ENCODE peak calls at places on chromosomes 5 and 9, in five cellular contexts. K, C, S, T and R are unnamed samples.
A peak's percentile ranks its signal among the peaks of the same experiment; 100 is the strongest.

GRCh38 chr9:13088734-13089427 is 190.6 kb downstream of the MPDZ start:
- DNase-seq in K (peak; percentile 7), C (no peak), S (peak; percentile 35), T (peak; percentile 75), R (peak; percentile 22)

GRCh38 chr5:42491699-42492098 is 68.5 kb downstream of the GHR start:
- DNase-seq in K (no peak), C (no peak), S (no peak), T (no peak), R (no peak)

GRCh38 chr5:5278815-5279381 is 138.8 kb downstream of the ADAMTS16 start:
- DNase-seq in K (no peak), C (no peak), S (no peak), T (no peak), R (no peak)

GRCh38 chr5:2008851-2009629 is 126.3 kb upstream of the IRX4 start:
- DNase-seq in K (no peak), C (no peak), S (no peak), T (no peak), R (no peak)

GRCh38 chr5:59123595-59124561 is 541.0 kb downstream of the RAB3C start:
- DNase-seq in K (no peak), C (no peak), S (no peak), T (no peak), R (no peak)

GRCh38 chr5:50975840-50976239 is 309.4 kb downstream of the PARP8 start:
- DNase-seq in K (no peak), C (no peak), S (no peak), T (no peak), R (no peak)

GRCh38 chr9:95157491-95158151 is 159.9 kb downstream of the FANCC start:
- DNase-seq in K (peak; percentile 24), C (peak; percentile 59), S (peak; percentile 80), T (peak; percentile 96), R (peak; percentile 56)

GRCh38 chr9:121386442-121387175 is 16.6 kb upstream of the STOM start:
- DNase-seq in K (no peak), C (no peak), S (no peak), T (no peak), R (no peak)

GRCh38 chr9:16318516-16319060 is 551.9 kb downstream of the BNC2 start:
- DNase-seq in K (no peak), C (no peak), S (no peak), T (no peak), R (no peak)

GRCh38 chr9:3088166-3088702 is 244.3 kb upstream of the PUM3 start:
- DNase-seq in K (no peak), C (no peak), S (no peak), T (no peak), R (no peak)

GRCh38 chr5:1304059-1304458 is 9.2 kb upstream of the TERT start:
- DNase-seq in K (no peak), C (no peak), S (no peak), T (no peak), R (no peak)

GRCh38 chr5:167233507-167233906 is 1057.9 kb upstream of the WWC1 start:
- DNase-seq in K (no peak), C (no peak), S (no peak), T (peak; percentile 1), R (no peak)

GRCh38 chr9:127025042-127025441 is 97.4 kb downstream of the ANGPTL2 start:
- DNase-seq in K (no peak), C (no peak), S (no peak), T (no peak), R (no peak)

GRCh38 chr9:98367371-98367900 is 112.0 kb upstream of the TBC1D2 start:
- DNase-seq in K (no peak), C (no peak), S (no peak), T (peak; percentile 21), R (no peak)

GRCh38 chr9:22208846-22209585 is 199.9 kb upstream of the CDKN2B start:
- DNase-seq in K (no peak), C (no peak), S (no peak), T (no peak), R (no peak)

GRCh38 chr9:77177894-77178794 is 810 bp downstream of the VPS13A start:
- DNase-seq in K (peak; percentile 53), C (peak; percentile 46), S (peak; percentile 24), T (peak; percentile 38), R (peak; percentile 69)

GRCh38 chr5:154078305-154078704 is 39.5 kb downstream of the MFAP3 start:
- DNase-seq in K (no peak), C (no peak), S (no peak), T (peak; percentile 24), R (no peak)

GRCh38 chr5:67300321-67300720 is 103.7 kb upstream of the CD180 start:
- DNase-seq in K (no peak), C (no peak), S (no peak), T (no peak), R (no peak)

GRCh38 chr5:169258372-169259000 is 42.5 kb downstream of the SLIT3 start:
- DNase-seq in K (no peak), C (no peak), S (no peak), T (peak; percentile 52), R (no peak)

GRCh38 chr5:17187401-17187800 is 30.0 kb upstream of the BASP1 start:
- DNase-seq in K (no peak), C (no peak), S (no peak), T (no peak), R (no peak)

GRCh38 chr5:114565871-114566270 is 204.0 kb downstream of the KCNN2 start:
- DNase-seq in K (no peak), C (no peak), S (no peak), T (no peak), R (no peak)

GRCh38 chr5:2887401-2888348 is 136.2 kb upstream of the IRX2 start:
- DNase-seq in K (no peak), C (no peak), S (no peak), T (no peak), R (no peak)

GRCh38 chr9:10479172-10479571 is 133.6 kb downstream of the PTPRD start:
- DNase-seq in K (no peak), C (no peak), S (no peak), T (no peak), R (no peak)

GRCh38 chr5:38994329-38994927 is 79.8 kb downstream of the RICTOR start:
- DNase-seq in K (peak; percentile 25), C (peak; percentile 31), S (peak; percentile 42), T (peak; percentile 78), R (peak; percentile 62)

GRCh38 chr5:124735169-124735858 is 11.1 kb downstream of the ZNF608 start:
- DNase-seq in K (peak; percentile 39), C (no peak), S (peak; percentile 88), T (peak; percentile 55), R (peak; percentile 41)

GRCh38 chr9:31799953-31800609 is 584.4 kb upstream of the ACO1 start:
- DNase-seq in K (no peak), C (no peak), S (peak; percentile 2), T (peak; percentile 57), R (no peak)

GRCh38 chr9:106393226-106393625 is 469.7 kb upstream of the ZNF462 start:
- DNase-seq in K (no peak), C (no peak), S (no peak), T (no peak), R (no peak)

GRCh38 chr5:139137703-139138102 is 60.5 kb downstream of the SIL1 start:
- DNase-seq in K (peak; percentile 12), C (no peak), S (no peak), T (peak; percentile 67), R (peak; percentile 17)

GRCh38 chr5:157271740-157272271 is 5.9 kb downstream of the CYFIP2 start:
- DNase-seq in K (peak; percentile 71), C (no peak), S (no peak), T (no peak), R (peak; percentile 54)

GRCh38 chr5:142930395-142930794 is 160.2 kb downstream of the ARHGAP26 start:
- DNase-seq in K (no peak), C (no peak), S (no peak), T (no peak), R (no peak)

GRCh38 chr5:112121268-112121667 is 297.8 kb downstream of the EPB41L4A start:
- DNase-seq in K (no peak), C (no peak), S (peak; percentile 5), T (no peak), R (no peak)

GRCh38 chr5:6711409-6712135 is 1.7 kb upstream of the TENT4A start:
- DNase-seq in K (no peak), C (no peak), S (no peak), T (no peak), R (no peak)

GRCh38 chr5:171390883-171391677 is 3.4 kb downstream of the NPM1 start:
- DNase-seq in K (no peak), C (no peak), S (no peak), T (no peak), R (no peak)
- H3K4me3 ChIP-seq in K (no peak overlapping the region), C (no peak overlapping the region), S (peak overlapping the region; percentile 95), T (peak overlapping the region; percentile 95), R (no peak overlapping the region)

DNA sequence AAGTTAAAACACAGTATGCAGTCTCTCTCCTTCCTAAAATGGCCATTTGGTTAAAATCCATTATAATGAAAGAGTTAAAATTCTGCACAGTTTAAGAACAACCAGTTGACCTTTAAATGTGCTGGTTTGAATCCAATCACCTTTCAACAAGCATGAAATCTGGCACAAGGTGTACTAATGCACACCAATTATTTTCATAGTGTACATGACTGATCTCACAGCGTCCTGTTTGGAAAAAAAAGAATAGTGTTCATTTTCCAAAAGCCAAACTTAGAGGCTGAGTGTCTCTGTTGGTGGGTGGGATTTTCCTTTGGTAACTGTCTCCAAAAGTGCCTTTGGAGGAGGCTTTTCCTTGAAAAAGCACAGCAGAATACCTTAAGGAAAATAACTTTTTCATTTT is 180.6 kb downstream of the DEPDC1B start:
- DNase-seq in K (no peak), C (no peak), S (no peak), T (no peak), R (no peak)
- TF ChIP-seq CTCF in K (no peak), C (no peak), S (no peak), T (no peak), R (no peak)

DNA sequence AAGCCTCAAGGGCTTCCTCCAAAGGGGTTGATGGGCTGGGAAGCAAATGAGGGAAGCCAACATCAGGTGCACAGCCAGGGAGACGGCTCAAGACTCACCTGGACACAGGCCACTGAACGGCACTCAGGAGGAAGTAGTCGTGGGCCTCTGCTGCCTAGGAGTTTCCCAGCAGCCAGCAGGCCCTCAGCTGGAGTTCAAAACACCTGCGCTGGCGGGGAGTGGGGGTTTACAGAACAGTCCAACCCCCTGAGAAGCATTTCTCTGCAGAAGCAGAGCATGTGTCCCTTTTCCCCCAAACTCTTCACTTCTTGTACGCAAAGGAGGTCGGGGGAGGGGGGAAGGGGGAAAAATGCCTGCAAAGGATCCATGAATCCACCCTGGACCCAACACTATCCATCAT is 2.3 kb downstream of the WHRN start:
- DNase-seq in K (no peak), C (no peak), S (no peak), T (no peak), R (no peak)
- H3K4me3 ChIP-seq in K (no peak overlapping the region), C (no peak overlapping the region), S (no peak overlapping the region), T (no peak overlapping the region), R (no peak overlapping the region)

GRCh38 chr5:147451125-147451524 is 58.7 kb downstream of the DPYSL3 start:
- DNase-seq in K (no peak), C (no peak), S (no peak), T (no peak), R (no peak)

GRCh38 chr5:147452137-147452838 is 57.6 kb downstream of the DPYSL3 start:
- DNase-seq in K (no peak), C (no peak), S (no peak), T (no peak), R (no peak)

GRCh38 chr5:147453901-147454814 is 55.7 kb downstream of the DPYSL3 start:
- DNase-seq in K (peak; percentile 84), C (peak; percentile 94), S (peak; percentile 79), T (peak; percentile 94), R (peak; percentile 84)

GRCh38 chr5:147448766-147449165 is 61.1 kb downstream of the DPYSL3 start:
- DNase-seq in K (no peak), C (no peak), S (no peak), T (no peak), R (no peak)

GRCh38 chr5:147450596-147450995 is 59.3 kb downstream of the DPYSL3 start:
- DNase-seq in K (no peak), C (no peak), S (no peak), T (no peak), R (no peak)
- TF ChIP-seq CTCF in K (no peak), C (no peak), S (no peak), T (no peak), R (no peak)